ENCODE peak calls at places on chromosomes 16 and 17, in six cellular contexts. One of them, this sample, is unnamed.
A peak's percentile ranks its signal among the peaks of the same experiment; 100 is the strongest.

GRCh38 chr16:89575247-89576172 is at the start of gene CPNE7:
- DNase-seq in endodermal cell: peak; percentile 73
- DNase-seq in fibroblast of gingiva: no peak
- DNase-seq in stimulated activated CD4-positive, alpha-beta T cell treated with anti-CD3 and anti-CD28 coated beads, TNF-alpha, amount 100 ng/mL, for 24 hours: no peak
- DNase-seq in posterior cingulate gyrus: no peak
- DNase-seq in neural crest cell: no peak
- DNase-seq in this sample: no peak

GRCh38 chr17:14203392-14203791 is 33.3 kb downstream of the CDRT15 start:
- DNase-seq in endodermal cell: no peak
- DNase-seq in fibroblast of gingiva: no peak
- DNase-seq in stimulated activated CD4-positive, alpha-beta T cell treated with anti-CD3 and anti-CD28 coated beads, TNF-alpha, amount 100 ng/mL, for 24 hours: peak; percentile 21
- DNase-seq in posterior cingulate gyrus: no peak
- DNase-seq in neural crest cell: no peak
- DNase-seq in this sample: no peak

GRCh38 chr17:58376472-58376921 is 24.5 kb upstream of the SUPT4H1 start:
- DNase-seq in endodermal cell: peak; percentile 71
- DNase-seq in fibroblast of gingiva: no peak
- DNase-seq in stimulated activated CD4-positive, alpha-beta T cell treated with anti-CD3 and anti-CD28 coated beads, TNF-alpha, amount 100 ng/mL, for 24 hours: no peak
- DNase-seq in posterior cingulate gyrus: no peak
- DNase-seq in neural crest cell: no peak
- DNase-seq in this sample: no peak

GRCh38 chr16:81692571-81692970 is 86.5 kb upstream of the PLCG2 start:
- DNase-seq in endodermal cell: no peak
- DNase-seq in fibroblast of gingiva: no peak
- DNase-seq in stimulated activated CD4-positive, alpha-beta T cell treated with anti-CD3 and anti-CD28 coated beads, TNF-alpha, amount 100 ng/mL, for 24 hours: no peak
- DNase-seq in posterior cingulate gyrus: no peak
- DNase-seq in neural crest cell: no peak
- DNase-seq in this sample: no peak

GRCh38 chr16:2056077-2056476 is 8.3 kb downstream of the TSC2 start:
- DNase-seq in endodermal cell: peak; percentile 63
- DNase-seq in fibroblast of gingiva: no peak
- DNase-seq in stimulated activated CD4-positive, alpha-beta T cell treated with anti-CD3 and anti-CD28 coated beads, TNF-alpha, amount 100 ng/mL, for 24 hours: no peak
- DNase-seq in posterior cingulate gyrus: no peak
- DNase-seq in neural crest cell: no peak
- DNase-seq in this sample: no peak

GRCh38 chr17:1617620-1618174 is 10.9 kb downstream of the SLC43A2 start:
- DNase-seq in endodermal cell: no peak
- DNase-seq in fibroblast of gingiva: peak; percentile 30
- DNase-seq in stimulated activated CD4-positive, alpha-beta T cell treated with anti-CD3 and anti-CD28 coated beads, TNF-alpha, amount 100 ng/mL, for 24 hours: no peak
- DNase-seq in posterior cingulate gyrus: no peak
- DNase-seq in neural crest cell: no peak
- DNase-seq in this sample: no peak

GRCh38 chr17:37182786-37183185 is 193.0 kb upstream of the C17orf78 start:
- DNase-seq in endodermal cell: no peak
- DNase-seq in fibroblast of gingiva: no peak
- DNase-seq in stimulated activated CD4-positive, alpha-beta T cell treated with anti-CD3 and anti-CD28 coated beads, TNF-alpha, amount 100 ng/mL, for 24 hours: no peak
- DNase-seq in posterior cingulate gyrus: no peak
- DNase-seq in neural crest cell: no peak
- DNase-seq in this sample: no peak

GRCh38 chr16:85166281-85166680 is 54.0 kb upstream of the CIBAR2 start:
- DNase-seq in endodermal cell: no peak
- DNase-seq in fibroblast of gingiva: no peak
- DNase-seq in stimulated activated CD4-positive, alpha-beta T cell treated with anti-CD3 and anti-CD28 coated beads, TNF-alpha, amount 100 ng/mL, for 24 hours: no peak
- DNase-seq in posterior cingulate gyrus: no peak
- DNase-seq in neural crest cell: no peak
- DNase-seq in this sample: no peak

GRCh38 chr16:47940466-47940865 is 215.3 kb downstream of the ABCC12 start:
- DNase-seq in endodermal cell: no peak
- DNase-seq in fibroblast of gingiva: no peak
- DNase-seq in stimulated activated CD4-positive, alpha-beta T cell treated with anti-CD3 and anti-CD28 coated beads, TNF-alpha, amount 100 ng/mL, for 24 hours: no peak
- DNase-seq in posterior cingulate gyrus: no peak
- DNase-seq in neural crest cell: no peak
- DNase-seq in this sample: no peak

GRCh38 chr17:78120971-78121800 is 7.4 kb downstream of the TMC6 start:
- DNase-seq in endodermal cell: no peak
- DNase-seq in fibroblast of gingiva: no peak
- DNase-seq in stimulated activated CD4-positive, alpha-beta T cell treated with anti-CD3 and anti-CD28 coated beads, TNF-alpha, amount 100 ng/mL, for 24 hours: no peak
- DNase-seq in posterior cingulate gyrus: no peak
- DNase-seq in neural crest cell: no peak
- DNase-seq in this sample: no peak

GRCh38 chr16:72847187-72848044 is 200.5 kb downstream of the ZFHX3 start:
- DNase-seq in endodermal cell: peak; percentile 79
- DNase-seq in fibroblast of gingiva: peak; percentile 14
- DNase-seq in stimulated activated CD4-positive, alpha-beta T cell treated with anti-CD3 and anti-CD28 coated beads, TNF-alpha, amount 100 ng/mL, for 24 hours: no peak
- DNase-seq in posterior cingulate gyrus: no peak
- DNase-seq in neural crest cell: no peak
- DNase-seq in this sample: peak; percentile 3

GRCh38 chr17:78935419-78936323 is 10.5 kb upstream of the TIMP2 start:
- DNase-seq in endodermal cell: no peak
- DNase-seq in fibroblast of gingiva: peak; percentile 95
- DNase-seq in stimulated activated CD4-positive, alpha-beta T cell treated with anti-CD3 and anti-CD28 coated beads, TNF-alpha, amount 100 ng/mL, for 24 hours: no peak
- DNase-seq in posterior cingulate gyrus: no peak
- DNase-seq in neural crest cell: no peak
- DNase-seq in this sample: no peak

GRCh38 chr16:50859628-50860360 is 117.9 kb downstream of the CYLD start:
- DNase-seq in endodermal cell: no peak
- DNase-seq in fibroblast of gingiva: no peak
- DNase-seq in stimulated activated CD4-positive, alpha-beta T cell treated with anti-CD3 and anti-CD28 coated beads, TNF-alpha, amount 100 ng/mL, for 24 hours: no peak
- DNase-seq in posterior cingulate gyrus: no peak
- DNase-seq in neural crest cell: no peak
- DNase-seq in this sample: no peak

GRCh38 chr17:9801505-9801904 is 10.1 kb upstream of the DHRS7C start:
- DNase-seq in endodermal cell: no peak
- DNase-seq in fibroblast of gingiva: no peak
- DNase-seq in stimulated activated CD4-positive, alpha-beta T cell treated with anti-CD3 and anti-CD28 coated beads, TNF-alpha, amount 100 ng/mL, for 24 hours: no peak
- DNase-seq in posterior cingulate gyrus: no peak
- DNase-seq in neural crest cell: no peak
- DNase-seq in this sample: no peak

GRCh38 chr16:70646260-70647241 is at the start of gene IL34:
- DNase-seq in endodermal cell: no peak
- DNase-seq in fibroblast of gingiva: no peak
- DNase-seq in stimulated activated CD4-positive, alpha-beta T cell treated with anti-CD3 and anti-CD28 coated beads, TNF-alpha, amount 100 ng/mL, for 24 hours: no peak
- DNase-seq in posterior cingulate gyrus: no peak
- DNase-seq in neural crest cell: no peak
- DNase-seq in this sample: no peak

GRCh38 chr17:44214230-44214494 is 5.3 kb downstream of the UBTF start:
- DNase-seq in endodermal cell: no peak
- DNase-seq in fibroblast of gingiva: no peak
- DNase-seq in stimulated activated CD4-positive, alpha-beta T cell treated with anti-CD3 and anti-CD28 coated beads, TNF-alpha, amount 100 ng/mL, for 24 hours: no peak
- DNase-seq in posterior cingulate gyrus: no peak
- DNase-seq in neural crest cell: no peak
- DNase-seq in this sample: no peak

GRCh38 chr17:17494499-17495447 is 1.4 kb downstream of the RASD1 start:
- DNase-seq in endodermal cell: peak; percentile 91
- DNase-seq in fibroblast of gingiva: peak; percentile 58
- DNase-seq in stimulated activated CD4-positive, alpha-beta T cell treated with anti-CD3 and anti-CD28 coated beads, TNF-alpha, amount 100 ng/mL, for 24 hours: no peak
- DNase-seq in posterior cingulate gyrus: no peak
- DNase-seq in neural crest cell: peak; percentile 56
- DNase-seq in this sample: no peak

GRCh38 chr17:20046629-20047028 is 37.5 kb downstream of the SPECC1 start:
- DNase-seq in endodermal cell: peak; percentile 70
- DNase-seq in fibroblast of gingiva: no peak
- DNase-seq in stimulated activated CD4-positive, alpha-beta T cell treated with anti-CD3 and anti-CD28 coated beads, TNF-alpha, amount 100 ng/mL, for 24 hours: no peak
- DNase-seq in posterior cingulate gyrus: no peak
- DNase-seq in neural crest cell: no peak
- DNase-seq in this sample: no peak

GRCh38 chr17:17737938-17738894 is 57.0 kb downstream of the RAI1 start:
- DNase-seq in endodermal cell: peak; percentile 79
- DNase-seq in fibroblast of gingiva: no peak
- DNase-seq in stimulated activated CD4-positive, alpha-beta T cell treated with anti-CD3 and anti-CD28 coated beads, TNF-alpha, amount 100 ng/mL, for 24 hours: no peak
- DNase-seq in posterior cingulate gyrus: no peak
- DNase-seq in neural crest cell: no peak
- DNase-seq in this sample: no peak

GRCh38 chr17:37121616-37122015 is 172.9 kb downstream of the AATF start:
- DNase-seq in endodermal cell: no peak
- DNase-seq in fibroblast of gingiva: no peak
- DNase-seq in stimulated activated CD4-positive, alpha-beta T cell treated with anti-CD3 and anti-CD28 coated beads, TNF-alpha, amount 100 ng/mL, for 24 hours: no peak
- DNase-seq in posterior cingulate gyrus: no peak
- DNase-seq in neural crest cell: no peak
- DNase-seq in this sample: no peak

GRCh38 chr16:4613636-4614570 is 785 bp downstream of the UBALD1 start:
- DNase-seq in endodermal cell: peak; percentile 70
- DNase-seq in fibroblast of gingiva: peak; percentile 21
- DNase-seq in stimulated activated CD4-positive, alpha-beta T cell treated with anti-CD3 and anti-CD28 coated beads, TNF-alpha, amount 100 ng/mL, for 24 hours: no peak
- DNase-seq in posterior cingulate gyrus: no peak
- DNase-seq in neural crest cell: peak; percentile 41
- DNase-seq in this sample: no peak

GRCh38 chr17:31431795-31432658 is 40.6 kb downstream of the RAB11FIP4 start:
- DNase-seq in endodermal cell: peak; percentile 73
- DNase-seq in fibroblast of gingiva: no peak
- DNase-seq in stimulated activated CD4-positive, alpha-beta T cell treated with anti-CD3 and anti-CD28 coated beads, TNF-alpha, amount 100 ng/mL, for 24 hours: no peak
- DNase-seq in posterior cingulate gyrus: no peak
- DNase-seq in neural crest cell: peak; percentile 40
- DNase-seq in this sample: no peak

GRCh38 chr16:59527206-59527997 is 793.3 kb upstream of the GOT2 start:
- DNase-seq in endodermal cell: no peak
- DNase-seq in fibroblast of gingiva: peak; percentile 75
- DNase-seq in stimulated activated CD4-positive, alpha-beta T cell treated with anti-CD3 and anti-CD28 coated beads, TNF-alpha, amount 100 ng/mL, for 24 hours: no peak
- DNase-seq in posterior cingulate gyrus: no peak
- DNase-seq in neural crest cell: no peak
- DNase-seq in this sample: no peak

GRCh38 chr16:11097094-11097781 is 152.9 kb downstream of the CLEC16A start:
- DNase-seq in endodermal cell: no peak
- DNase-seq in fibroblast of gingiva: no peak
- DNase-seq in stimulated activated CD4-positive, alpha-beta T cell treated with anti-CD3 and anti-CD28 coated beads, TNF-alpha, amount 100 ng/mL, for 24 hours: no peak
- DNase-seq in posterior cingulate gyrus: no peak
- DNase-seq in neural crest cell: no peak
- DNase-seq in this sample: no peak

GRCh38 chr16:54116126-54116525 is 170.5 kb downstream of the IRX3 start:
- DNase-seq in endodermal cell: no peak
- DNase-seq in fibroblast of gingiva: peak; percentile 17
- DNase-seq in stimulated activated CD4-positive, alpha-beta T cell treated with anti-CD3 and anti-CD28 coated beads, TNF-alpha, amount 100 ng/mL, for 24 hours: no peak
- DNase-seq in posterior cingulate gyrus: no peak
- DNase-seq in neural crest cell: no peak
- DNase-seq in this sample: no peak

GRCh38 chr16:49969356-49970030 is 55.5 kb upstream of the CNEP1R1 start:
- DNase-seq in endodermal cell: no peak
- DNase-seq in fibroblast of gingiva: no peak
- DNase-seq in stimulated activated CD4-positive, alpha-beta T cell treated with anti-CD3 and anti-CD28 coated beads, TNF-alpha, amount 100 ng/mL, for 24 hours: no peak
- DNase-seq in posterior cingulate gyrus: no peak
- DNase-seq in neural crest cell: no peak
- DNase-seq in this sample: no peak

GRCh38 chr17:60888812-60889709 is 211.4 kb downstream of the BCAS3 start:
- DNase-seq in endodermal cell: no peak
- DNase-seq in fibroblast of gingiva: peak; percentile 56
- DNase-seq in stimulated activated CD4-positive, alpha-beta T cell treated with anti-CD3 and anti-CD28 coated beads, TNF-alpha, amount 100 ng/mL, for 24 hours: no peak
- DNase-seq in posterior cingulate gyrus: no peak
- DNase-seq in neural crest cell: no peak
- DNase-seq in this sample: no peak